ENCODE peak calls at places on chromosomes 2 and 18, in eight cellular contexts. G, S, R, C, J, A, L and V are unnamed samples.

GRCh38 chr18:47260924-47261701 is 9.7 kb upstream of the SKOR2 start:
- DNase-seq in G (no peak), S (no peak), R (no peak), C (no peak), J (no peak), A (no peak), L (no peak), V (no peak)

GRCh38 chr18:7590800-7591560 is 23.9 kb downstream of the PTPRM start:
- DNase-seq in G (no peak), S (no peak), R (no peak), C (no peak), J (no peak), A (no peak), L (no peak), V (no peak)

GRCh38 chr2:23619941-23620340 is 235.0 kb downstream of the KLHL29 start:
- DNase-seq in G (no peak), S (no peak), R (no peak), C (no peak), J (no peak), A (no peak), L (no peak), V (no peak)

GRCh38 chr18:72700961-72701710 is 157.0 kb upstream of the CBLN2 start:
- DNase-seq in G (no peak), S (no peak), R (no peak), C (peak), J (no peak), A (no peak), L (no peak), V (no peak)

GRCh38 chr2:233462826-233463470 is 103.6 kb downstream of the USP40 start:
- DNase-seq in G (no peak), S (peak), R (no peak), C (no peak), J (no peak), A (peak), L (no peak), V (no peak)

GRCh38 chr2:120132190-120132589 is 91.0 kb downstream of the TMEM185B start:
- DNase-seq in G (no peak), S (no peak), R (no peak), C (no peak), J (no peak), A (no peak), L (no peak), V (no peak)

GRCh38 chr2:228681426-228681825 is 499.9 kb upstream of the SPHKAP start:
- DNase-seq in G (no peak), S (no peak), R (no peak), C (peak), J (no peak), A (no peak), L (no peak), V (no peak)

GRCh38 chr2:17592731-17593409 is 52.4 kb downstream of the VSNL1 start:
- DNase-seq in G (no peak), S (no peak), R (no peak), C (no peak), J (no peak), A (no peak), L (no peak), V (no peak)

GRCh38 chr18:77271720-77272481 is 22.3 kb downstream of the GALR1 start:
- DNase-seq in G (no peak), S (no peak), R (no peak), C (no peak), J (no peak), A (no peak), L (no peak), V (no peak)

GRCh38 chr2:74958277-74959105 is at the start of gene POLE4:
- DNase-seq in G (peak), S (peak), R (peak), C (peak), J (peak), A (peak), L (peak), V (peak)

GRCh38 chr18:48791636-48792105 is 159.1 kb downstream of the SMAD7 start:
- DNase-seq in G (no peak), S (peak), R (no peak), C (no peak), J (no peak), A (no peak), L (no peak), V (no peak)

GRCh38 chr2:52880872-52881271 is 886.7 kb upstream of the CHAC2 start:
- DNase-seq in G (no peak), S (no peak), R (no peak), C (no peak), J (no peak), A (no peak), L (no peak), V (no peak)

GRCh38 chr18:4232656-4233055 is 222.5 kb downstream of the DLGAP1 start:
- DNase-seq in G (no peak), S (no peak), R (no peak), C (no peak), J (no peak), A (no peak), L (no peak), V (no peak)

GRCh38 chr2:126784045-126784444 is 114.6 kb upstream of the TEX51 start:
- DNase-seq in G (no peak), S (no peak), R (no peak), C (peak), J (no peak), A (no peak), L (no peak), V (no peak)

GRCh38 chr2:105617631-105618350 is 126.9 kb upstream of the NCK2 start:
- DNase-seq in G (no peak), S (no peak), R (no peak), C (no peak), J (no peak), A (no peak), L (no peak), V (no peak)

GRCh38 chr18:37460616-37461015 is 105.0 kb downstream of the CELF4 start:
- DNase-seq in G (no peak), S (no peak), R (no peak), C (no peak), J (no peak), A (no peak), L (no peak), V (no peak)

GRCh38 chr2:61707984-61708852 is 145.6 kb downstream of the FAM161A start:
- DNase-seq in G (no peak), S (peak), R (peak), C (peak), J (no peak), A (no peak), L (no peak), V (no peak)

GRCh38 chr2:239930378-239930777 is 94.8 kb downstream of the NDUFA10 start:
- DNase-seq in G (no peak), S (peak), R (no peak), C (no peak), J (no peak), A (peak), L (no peak), V (peak)

GRCh38 chr2:41854227-41854626 is 193.6 kb upstream of the PKDCC start:
- DNase-seq in G (no peak), S (no peak), R (no peak), C (no peak), J (no peak), A (no peak), L (no peak), V (no peak)

GRCh38 chr18:12520442-12520992 is 112.8 kb downstream of the PRELID3A start:
- DNase-seq in G (no peak), S (no peak), R (no peak), C (no peak), J (no peak), A (no peak), L (no peak), V (no peak)

GRCh38 chr18:22115573-22115972 is 53.8 kb upstream of the GATA6 start:
- DNase-seq in G (no peak), S (no peak), R (no peak), C (peak), J (peak), A (no peak), L (no peak), V (peak)

GRCh38 chr2:54239427-54239826 is 16.6 kb downstream of the TSPYL6 start:
- DNase-seq in G (no peak), S (no peak), R (no peak), C (no peak), J (no peak), A (no peak), L (no peak), V (no peak)

GRCh38 chr2:105557021-105557420 is 158.2 kb upstream of the FHL2 start:
- DNase-seq in G (peak), S (no peak), R (no peak), C (no peak), J (no peak), A (no peak), L (no peak), V (peak)

GRCh38 chr2:115549731-115550130 is 1107.3 kb downstream of the DPP10 start:
- DNase-seq in G (no peak), S (no peak), R (no peak), C (no peak), J (no peak), A (no peak), L (no peak), V (no peak)

GRCh38 chr2:12167525-12168317 is 421.3 kb downstream of the LPIN1 start:
- DNase-seq in G (peak), S (no peak), R (no peak), C (peak), J (peak), A (no peak), L (no peak), V (peak)

GRCh38 chr2:180679693-180680092 is 300.7 kb upstream of the UBE2E3 start:
- DNase-seq in G (no peak), S (no peak), R (peak), C (no peak), J (no peak), A (no peak), L (no peak), V (no peak)

GRCh38 chr2:85757860-85758259 is 4.1 kb downstream of the ATOH8 start:
- DNase-seq in G (no peak), S (no peak), R (no peak), C (no peak), J (no peak), A (no peak), L (no peak), V (no peak)
- TF ChIP-seq CTCF in G (no peak), S (no peak), R (no peak), C (no peak), J (no peak), A (no peak), L (no peak), V (no peak)

GRCh38 chr2:121640380-121641326 is 8.6 kb downstream of the CLASP1 start:
- DNase-seq in G (no peak), S (no peak), R (no peak), C (no peak), J (no peak), A (no peak), L (no peak), V (no peak)
- H3K27ac ChIP-seq in G (peak), S (peak), R (no peak), C (peak), J (no peak), A (peak), L (no peak), V (no peak)

GRCh38 chr2:186695081-186695756 is 1.4 kb downstream of the FAM171B start:
- DNase-seq in G (peak), S (no peak), R (no peak), C (no peak), J (no peak), A (no peak), L (no peak), V (no peak)
- H3K4me3 ChIP-seq in G (peak), S (no peak), R (no peak), C (peak), J (no peak), A (peak), L (no peak), V (peak)

GRCh38 chr2:208103616-208104015 is 20.7 kb downstream of the CRYGD start:
- DNase-seq in G (no peak), S (no peak), R (no peak), C (no peak), J (no peak), A (no peak), L (no peak), V (no peak)

GRCh38 chr2:208098267-208098666 is 26.1 kb downstream of the CRYGD start:
- DNase-seq in G (no peak), S (no peak), R (no peak), C (no peak), J (no peak), A (no peak), L (no peak), V (no peak)

GRCh38 chr2:208099682-208100081 is 24.6 kb downstream of the CRYGD start:
- DNase-seq in G (no peak), S (no peak), R (no peak), C (no peak), J (no peak), A (no peak), L (no peak), V (no peak)

GRCh38 chr2:208097801-208098200 is 26.5 kb downstream of the CRYGD start:
- DNase-seq in G (no peak), S (no peak), R (no peak), C (no peak), J (no peak), A (no peak), L (no peak), V (no peak)

DNA sequence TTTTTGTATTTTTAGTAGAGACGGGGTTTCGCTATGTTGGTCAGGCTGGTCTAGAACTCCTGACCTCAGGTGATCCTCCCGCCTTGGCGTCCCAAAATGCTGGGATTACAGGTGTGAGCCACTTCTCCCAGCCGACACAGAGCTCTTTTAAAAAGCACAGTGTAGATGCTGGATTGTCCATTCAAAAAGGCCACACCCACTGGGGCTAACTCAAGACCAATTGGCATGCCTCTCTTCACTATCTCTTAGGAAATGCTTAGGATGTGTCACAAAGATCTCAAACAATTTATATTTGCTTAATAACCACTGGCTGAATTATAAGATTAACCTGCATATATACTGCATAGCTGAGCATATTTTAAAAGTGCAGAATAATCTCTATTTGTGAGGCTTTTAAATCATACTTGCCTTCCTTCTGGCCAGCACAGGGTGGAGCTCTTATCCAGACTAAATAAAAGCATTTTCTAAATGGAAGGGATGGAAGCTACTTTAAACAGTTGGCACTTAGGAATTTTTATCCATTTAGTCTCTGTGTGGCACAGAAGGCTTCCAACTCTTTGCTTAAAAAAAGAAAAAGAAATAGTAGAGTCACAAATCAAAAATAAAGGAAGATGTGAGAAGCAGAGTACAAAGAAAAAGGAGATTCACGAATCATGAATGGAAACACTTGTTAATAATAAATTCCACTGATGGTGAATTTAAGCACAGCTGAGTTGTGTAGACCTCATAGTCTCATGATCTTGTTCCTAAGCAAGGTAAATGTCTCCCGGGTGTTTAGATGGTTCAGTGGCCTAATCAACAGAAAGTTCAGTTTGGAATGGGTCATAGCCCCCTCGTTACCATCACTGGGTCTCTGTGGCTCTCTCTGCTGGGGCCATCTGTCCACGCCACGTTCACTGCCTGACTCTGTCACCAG is 22.4 kb downstream of the CRYGD start:
- DNase-seq in G (no peak), S (no peak), R (no peak), C (no peak), J (no peak), A (no peak), L (no peak), V (no peak)
- TF ChIP-seq CTCF in G (peak), S (no peak), R (peak), C (peak), J (no peak), A (no peak), L (no peak), V (no peak)

DNA sequence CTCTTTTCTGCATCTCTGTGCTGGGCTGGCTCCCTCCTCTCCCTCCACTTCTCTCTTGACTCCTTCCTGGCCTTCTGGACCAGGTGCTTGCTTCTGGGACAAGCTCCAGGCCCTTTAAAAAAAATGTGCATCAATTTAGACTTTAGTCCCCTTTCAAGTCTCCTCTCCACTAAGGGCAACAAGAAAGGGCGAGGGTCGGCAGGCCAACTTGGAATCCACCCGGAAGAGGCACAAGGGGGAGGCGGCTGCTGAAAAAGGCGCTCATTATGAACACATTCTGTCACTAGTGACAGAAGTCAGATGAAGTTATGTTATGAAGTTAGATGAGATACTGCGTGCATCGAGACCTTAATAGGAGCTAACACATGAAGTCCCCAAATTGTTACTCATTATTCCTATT is 13.6 kb upstream of the RHOB start:
- DNase-seq in G (no peak), S (no peak), R (no peak), C (no peak), J (peak), A (no peak), L (no peak), V (no peak)
- H3K27ac ChIP-seq in G (no peak), S (no peak), R (no peak), C (no peak), J (no peak), A (no peak), L (no peak), V (no peak)

GRCh38 chr2:207226671-207227061 is 60.9 kb upstream of the KLF7 start:
- DNase-seq in G (no peak), S (no peak), R (no peak), C (no peak), J (no peak), A (no peak), L (no peak), V (no peak)
- H3K4me3 ChIP-seq in G (peak), S (no peak), R (no peak), C (no peak), J (no peak), A (peak), L (no peak), V (no peak)

GRCh38 chr2:219747637-219748036 is 120.2 kb downstream of the SLC4A3 start:
- DNase-seq in G (no peak), S (no peak), R (no peak), C (no peak), J (no peak), A (no peak), L (no peak), V (no peak)

GRCh38 chr2:219748673-219749570 is 121.5 kb downstream of the SLC4A3 start:
- DNase-seq in G (no peak), S (no peak), R (no peak), C (no peak), J (no peak), A (no peak), L (no peak), V (no peak)

GRCh38 chr2:219752731-219753130 is 125.3 kb downstream of the SLC4A3 start:
- DNase-seq in G (no peak), S (no peak), R (no peak), C (peak), J (no peak), A (no peak), L (no peak), V (no peak)
- TF ChIP-seq CTCF in G (no peak), S (no peak), R (no peak), C (no peak), J (no peak), A (no peak), L (no peak), V (no peak)

GRCh38 chr2:20488782-20489181 is 41.9 kb downstream of the RHOB start:
- DNase-seq in G (no peak), S (no peak), R (no peak), C (no peak), J (no peak), A (no peak), L (no peak), V (no peak)
- H3K27ac ChIP-seq in G (no peak), S (no peak), R (no peak), C (no peak), J (no peak), A (no peak), L (no peak), V (no peak)